ENCODE peak calls at places on chromosomes 2 and 18, in eight cellular contexts. O is C1 segment of cervical spinal cord; X is KBM-7; P is activated T-helper 1 cell treated with Interleukin-2 at 50 U/mL for 16 hours; U is stimulated activated CD4-positive, alpha-beta T cell treated with anti-CD3 and anti-CD28 coated beads, Interleukin-2, amount 100 ng/mL, for 48 hours; Q is BE2C; N is mesendoderm; J is D341Med. R is an unnamed sample.

GRCh38 chr2:181138816-181139215 is 158.4 kb downstream of the UBE2E3 start:
- DNase-seq in O (no peak), X (no peak), P (no peak), U (no peak), Q (no peak), N (no peak), J (no peak), R (no peak)

GRCh38 chr2:155872396-155872795 is 460.1 kb downstream of the NR4A2 start:
- DNase-seq in O (no peak), X (no peak), P (no peak), U (no peak), Q (no peak), N (no peak), J (no peak), R (no peak)

GRCh38 chr18:74397572-74397971 is 59.5 kb downstream of the DIPK1C start:
- DNase-seq in O (no peak), X (no peak), P (no peak), U (no peak), Q (no peak), N (peak), J (no peak), R (no peak)

GRCh38 chr2:104976603-104977120 is 61.2 kb upstream of the MRPS9 start:
- DNase-seq in O (no peak), X (peak), P (no peak), U (peak), Q (peak), N (peak), J (peak), R (peak)

GRCh38 chr18:44742126-44742525 is 61.4 kb downstream of the SETBP1 start:
- DNase-seq in O (peak), X (no peak), P (no peak), U (no peak), Q (no peak), N (no peak), J (peak), R (no peak)

GRCh38 chr2:72765997-72766609 is 59.7 kb downstream of the EXOC6B start:
- DNase-seq in O (no peak), X (no peak), P (no peak), U (no peak), Q (no peak), N (no peak), J (no peak), R (no peak)

GRCh38 chr2:39696838-39697237 is 31.1 kb downstream of the TMEM178A start:
- DNase-seq in O (peak), X (peak), P (no peak), U (no peak), Q (no peak), N (no peak), J (no peak), R (no peak)

GRCh38 chr2:111708478-111708877 is 175.5 kb downstream of the ANAPC1 start:
- DNase-seq in O (no peak), X (no peak), P (no peak), U (no peak), Q (no peak), N (no peak), J (no peak), R (no peak)

GRCh38 chr2:1742680-1743395 is 1.5 kb downstream of the PXDN start:
- DNase-seq in O (no peak), X (no peak), P (no peak), U (peak), Q (peak), N (peak), J (no peak), R (no peak)

GRCh38 chr2:179682756-179683155 is 178.7 kb downstream of the ZNF385B start:
- DNase-seq in O (no peak), X (no peak), P (no peak), U (no peak), Q (no peak), N (no peak), J (no peak), R (no peak)

GRCh38 chr2:170928036-170928823 is 823 bp upstream of the GORASP2 start:
- DNase-seq in O (no peak), X (peak), P (no peak), U (peak), Q (no peak), N (peak), J (peak), R (no peak)

GRCh38 chr2:109447811-109448210 is 166.0 kb downstream of the SEPTIN10 start:
- DNase-seq in O (peak), X (no peak), P (no peak), U (no peak), Q (no peak), N (no peak), J (peak), R (no peak)

GRCh38 chr2:120995656-120996190 is 260.1 kb downstream of the GLI2 start:
- DNase-seq in O (no peak), X (no peak), P (no peak), U (no peak), Q (no peak), N (no peak), J (no peak), R (no peak)

GRCh38 chr2:62303818-62304217 is 107.9 kb downstream of the B3GNT2 start:
- DNase-seq in O (no peak), X (peak), P (no peak), U (no peak), Q (no peak), N (no peak), J (no peak), R (peak)

GRCh38 chr18:56770873-56771272 is 119.7 kb downstream of the WDR7 start:
- DNase-seq in O (no peak), X (no peak), P (no peak), U (no peak), Q (no peak), N (no peak), J (no peak), R (no peak)

GRCh38 chr2:160334028-160334729 is 134.1 kb upstream of the ITGB6 start:
- DNase-seq in O (no peak), X (no peak), P (no peak), U (no peak), Q (no peak), N (no peak), J (no peak), R (no peak)

GRCh38 chr2:241018051-241018891 is 19.9 kb downstream of the SNED1 start:
- DNase-seq in O (no peak), X (no peak), P (no peak), U (no peak), Q (no peak), N (no peak), J (peak), R (no peak)

GRCh38 chr18:59087391-59087790 is 52.3 kb upstream of the SEC11C start:
- DNase-seq in O (no peak), X (no peak), P (no peak), U (no peak), Q (no peak), N (no peak), J (no peak), R (no peak)

GRCh38 chr2:10522726-10523405 is 74.7 kb upstream of the ODC1 start:
- DNase-seq in O (no peak), X (no peak), P (no peak), U (no peak), Q (no peak), N (no peak), J (no peak), R (no peak)

GRCh38 chr2:99635710-99636431 is 146.1 kb upstream of the REV1 start:
- DNase-seq in O (no peak), X (no peak), P (no peak), U (no peak), Q (no peak), N (no peak), J (no peak), R (no peak)

GRCh38 chr2:30217644-30218361 is 13.5 kb upstream of the LBH start:
- DNase-seq in O (no peak), X (no peak), P (no peak), U (no peak), Q (no peak), N (no peak), J (no peak), R (peak)

GRCh38 chr2:88683160-88684021 is 8.1 kb upstream of the RPIA start:
- DNase-seq in O (no peak), X (peak), P (no peak), U (no peak), Q (no peak), N (peak), J (no peak), R (no peak)

GRCh38 chr2:239454507-239454906 is 53.7 kb upstream of the HDAC4 start:
- DNase-seq in O (no peak), X (no peak), P (no peak), U (no peak), Q (no peak), N (no peak), J (no peak), R (no peak)

GRCh38 chr2:11630855-11631254 is 39.1 kb downstream of the NTSR2 start:
- DNase-seq in O (no peak), X (no peak), P (no peak), U (no peak), Q (no peak), N (no peak), J (no peak), R (no peak)

GRCh38 chr2:8116661-8117060 is 565.2 kb upstream of the ID2 start:
- DNase-seq in O (no peak), X (no peak), P (no peak), U (no peak), Q (no peak), N (no peak), J (no peak), R (peak)

GRCh38 chr2:73008261-73009159 is 63.0 kb downstream of the SFXN5 start:
- DNase-seq in O (no peak), X (no peak), P (no peak), U (no peak), Q (no peak), N (no peak), J (peak), R (no peak)

GRCh38 chr18:11909597-11910026 is 1.5 kb upstream of the MPPE1 start:
- DNase-seq in O (no peak), X (peak), P (no peak), U (no peak), Q (no peak), N (no peak), J (no peak), R (no peak)

GRCh38 chr2:39484620-39485495 is 47.8 kb upstream of the MAP4K3 start:
- DNase-seq in O (peak), X (no peak), P (no peak), U (no peak), Q (no peak), N (no peak), J (no peak), R (no peak)